ENCODE peak calls at places on chromosomes 13 and 19, in seven cellular contexts. V, S, G, O, U, Q and P are unnamed samples.

GRCh38 chr13:47679391-47679790 is 321.7 kb downstream of the SUCLA2 start:
- DNase-seq in O (no peak), V (no peak), S (peak), G (no peak), U (peak), Q (no peak), P (no peak)

GRCh38 chr13:111270765-111271164 is 49.7 kb upstream of the TEX29 start:
- DNase-seq in U (no peak), S (peak), G (no peak), Q (no peak), V (no peak), O (no peak), P (no peak)

GRCh38 chr19:50288954-50289353 is 40.2 kb downstream of the KCNC3 start:
- DNase-seq in G (no peak), U (no peak), S (no peak), O (no peak), V (no peak), Q (no peak), P (no peak)

GRCh38 chr19:6476155-6476895 is 5.3 kb downstream of the DENND1C start:
- DNase-seq in S (peak), O (peak), U (peak), Q (peak), G (peak), V (no peak), P (peak)

GRCh38 chr13:31982540-31982939 is 49.0 kb upstream of the FRY start:
- DNase-seq in O (no peak), S (peak), U (peak), G (no peak), Q (peak), V (peak), P (peak)

GRCh38 chr13:69769637-69770036 is 338.0 kb upstream of the ATXN8OS start:
- DNase-seq in V (no peak), S (no peak), O (peak), U (no peak), G (no peak), Q (peak), P (no peak)

GRCh38 chr13:47949799-47950198 is 51.3 kb downstream of the SUCLA2 start:
- DNase-seq in V (no peak), Q (no peak), O (no peak), G (no peak), S (no peak), U (no peak), P (no peak)

GRCh38 chr13:49641810-49642291 is 13.5 kb downstream of the ARL11 start:
- DNase-seq in U (peak), S (peak), V (peak), O (no peak), Q (no peak), G (no peak), P (no peak)

GRCh38 chr19:2266183-2266993 is 10.2 kb upstream of the JSRP1 start:
- DNase-seq in V (peak), Q (peak), U (peak), O (peak), S (peak), G (no peak), P (peak)

GRCh38 chr13:27295096-27295495 is 24.5 kb downstream of the RASL11A start:
- DNase-seq in S (no peak), V (no peak), U (no peak), G (no peak), O (no peak), Q (no peak), P (no peak)

GRCh38 chr13:96925466-96925865 is 68.8 kb downstream of the OXGR1 start:
- DNase-seq in U (no peak), S (no peak), Q (no peak), O (no peak), V (no peak), G (no peak), P (no peak)

GRCh38 chr19:1270168-1270853 is 1.2 kb downstream of the CIRBP start:
- DNase-seq in G (no peak), S (peak), V (no peak), Q (no peak), U (no peak), O (peak), P (no peak)

GRCh38 chr19:843180-843835 is 2.5 kb downstream of the PRTN3 start:
- DNase-seq in U (no peak), Q (no peak), V (no peak), S (peak), G (no peak), O (no peak), P (no peak)

GRCh38 chr13:66845393-66845792 is 384.7 kb downstream of the PCDH9 start:
- DNase-seq in U (no peak), O (no peak), Q (peak), V (no peak), G (no peak), S (no peak), P (no peak)

GRCh38 chr19:3556978-3557460 is 367 bp downstream of the MFSD12 start:
- DNase-seq in O (peak), Q (peak), G (peak), V (no peak), S (peak), U (peak), P (no peak)

GRCh38 chr13:50678464-50679162 is 164.9 kb downstream of the DLEU7 start:
- DNase-seq in O (no peak), Q (no peak), S (peak), V (no peak), G (no peak), U (peak), P (peak)

GRCh38 chr13:110062077-110062776 is 244.7 kb downstream of the COL4A1 start:
- DNase-seq in S (peak), V (peak), O (no peak), G (no peak), Q (no peak), U (peak), P (no peak)

GRCh38 chr19:49506575-49507105 is 5.8 kb upstream of the FCGRT start:
- DNase-seq in Q (peak), V (no peak), S (peak), U (peak), O (peak), G (peak), P (peak)

GRCh38 chr19:34067861-34068271 is 104.4 kb upstream of the LSM14A start:
- DNase-seq in S (peak), U (no peak), V (no peak), G (no peak), O (no peak), Q (no peak), P (no peak)

GRCh38 chr13:41291246-41291645 is 19.8 kb upstream of the NAA16 start:
- DNase-seq in O (no peak), Q (no peak), S (no peak), V (no peak), G (no peak), U (no peak), P (no peak)

GRCh38 chr19:3450796-3451411 is 29.4 kb downstream of the SMIM24 start:
- DNase-seq in O (no peak), V (peak), Q (no peak), U (peak), G (no peak), S (peak), P (peak)

GRCh38 chr19:58482372-58482771 is 6.2 kb downstream of the ZNF446 start:
- DNase-seq in G (no peak), Q (peak), O (no peak), U (no peak), V (no peak), S (no peak), P (no peak)

GRCh38 chr13:24180743-24181384 is 20.3 kb downstream of the SPATA13 start:
- DNase-seq in S (peak), O (no peak), U (no peak), G (no peak), V (no peak), Q (no peak), P (no peak)

GRCh38 chr13:77696006-77696862 is 1.3 kb upstream of the SLAIN1 start:
- DNase-seq in V (no peak), G (peak), U (no peak), Q (no peak), O (peak), S (no peak), P (no peak)

GRCh38 chr13:20826810-20827560 is 53.2 kb upstream of the EEF1AKMT1 start:
- DNase-seq in O (peak), V (no peak), U (peak), S (peak), Q (no peak), G (no peak), P (no peak)

GRCh38 chr13:27396252-27396846 is 28.1 kb upstream of the GTF3A start:
- DNase-seq in S (no peak), G (no peak), Q (no peak), V (no peak), O (no peak), U (no peak), P (no peak)

GRCh38 chr19:40609561-40610395 is 8.6 kb downstream of the LTBP4 start:
- DNase-seq in S (peak), O (peak), U (peak), Q (peak), V (peak), G (peak), P (peak)

GRCh38 chr13:32068255-32068654 is 36.7 kb downstream of the FRY start:
- DNase-seq in S (no peak), Q (no peak), U (no peak), O (no peak), V (no peak), G (no peak), P (no peak)

GRCh38 chr13:23436680-23437079 is 3.2 kb upstream of the SACS start:
- DNase-seq in U (no peak), V (no peak), Q (no peak), O (no peak), G (no peak), S (no peak), P (no peak)

GRCh38 chr19:14479985-14480694 is 5.0 kb upstream of the PTGER1 start:
- DNase-seq in V (no peak), Q (peak), S (no peak), O (peak), G (peak), U (no peak), P (peak)

GRCh38 chr13:39326471-39326870 is 276.5 kb downstream of the LHFPL6 start:
- DNase-seq in Q (no peak), G (no peak), V (no peak), S (no peak), O (no peak), U (no peak), P (peak)

GRCh38 chr13:95343944-95344343 is 42.7 kb upstream of the ABCC4 start:
- DNase-seq in V (no peak), S (no peak), Q (no peak), O (no peak), G (no peak), U (no peak), P (no peak)
- H3K27ac ChIP-seq in V (no peak), S (no peak), Q (no peak), O (no peak), G (no peak), U (no peak), P (no peak)

GRCh38 chr13:107157272-107157671 is 589.3 kb upstream of the ARGLU1 start:
- DNase-seq in Q (no peak), G (no peak), S (peak), V (no peak), O (no peak), U (no peak), P (no peak)
- H3K27ac ChIP-seq in Q (no peak), G (no peak), S (no peak), V (no peak), O (no peak), U (no peak), P (no peak)

DNA sequence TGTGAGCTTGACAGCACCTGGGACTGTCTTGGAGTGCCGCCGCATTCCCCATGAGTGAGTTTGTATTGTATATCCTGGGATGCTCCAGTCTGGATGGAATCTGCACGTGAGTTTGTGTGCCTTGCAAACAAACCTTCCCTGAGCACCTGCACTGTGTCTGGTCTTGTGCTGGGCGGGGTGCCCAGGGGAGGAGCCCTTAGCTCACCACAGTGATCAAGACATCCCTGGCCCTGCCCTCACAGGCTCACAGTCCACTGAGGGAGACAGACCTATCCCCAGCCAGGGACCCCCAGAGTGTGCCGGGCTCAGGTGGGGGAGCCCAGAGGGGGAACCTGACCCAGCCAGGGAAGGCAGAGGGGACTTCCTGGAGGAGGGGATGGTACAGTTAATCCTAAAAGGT is 1.7 kb upstream of the BCAM start:
- DNase-seq in U (peak), V (no peak), O (no peak), Q (no peak), G (no peak), S (peak), P (no peak)
- H3K27ac ChIP-seq in U (no peak), V (peak), O (no peak), Q (no peak), G (no peak), S (no peak), P (no peak)

GRCh38 chr19:42452590-42452989 is 9.8 kb upstream of the CXCL17 start:
- DNase-seq in Q (no peak), V (no peak), G (no peak), O (no peak), U (no peak), S (no peak), P (no peak)

GRCh38 chr19:42455621-42456081 is 12.9 kb upstream of the CXCL17 start:
- DNase-seq in G (no peak), O (no peak), U (peak), S (no peak), V (no peak), Q (no peak), P (no peak)

GRCh38 chr19:42445948-42446347 is 3.2 kb upstream of the CXCL17 start:
- DNase-seq in G (no peak), V (no peak), O (no peak), U (no peak), S (no peak), Q (no peak), P (no peak)

GRCh38 chr19:42450314-42450934 is 7.7 kb upstream of the CXCL17 start:
- DNase-seq in Q (peak), O (peak), U (peak), V (peak), S (peak), G (peak), P (peak)
- H3K27ac ChIP-seq in Q (no peak), O (no peak), U (no peak), V (peak), S (no peak), G (peak), P (no peak)

DNA sequence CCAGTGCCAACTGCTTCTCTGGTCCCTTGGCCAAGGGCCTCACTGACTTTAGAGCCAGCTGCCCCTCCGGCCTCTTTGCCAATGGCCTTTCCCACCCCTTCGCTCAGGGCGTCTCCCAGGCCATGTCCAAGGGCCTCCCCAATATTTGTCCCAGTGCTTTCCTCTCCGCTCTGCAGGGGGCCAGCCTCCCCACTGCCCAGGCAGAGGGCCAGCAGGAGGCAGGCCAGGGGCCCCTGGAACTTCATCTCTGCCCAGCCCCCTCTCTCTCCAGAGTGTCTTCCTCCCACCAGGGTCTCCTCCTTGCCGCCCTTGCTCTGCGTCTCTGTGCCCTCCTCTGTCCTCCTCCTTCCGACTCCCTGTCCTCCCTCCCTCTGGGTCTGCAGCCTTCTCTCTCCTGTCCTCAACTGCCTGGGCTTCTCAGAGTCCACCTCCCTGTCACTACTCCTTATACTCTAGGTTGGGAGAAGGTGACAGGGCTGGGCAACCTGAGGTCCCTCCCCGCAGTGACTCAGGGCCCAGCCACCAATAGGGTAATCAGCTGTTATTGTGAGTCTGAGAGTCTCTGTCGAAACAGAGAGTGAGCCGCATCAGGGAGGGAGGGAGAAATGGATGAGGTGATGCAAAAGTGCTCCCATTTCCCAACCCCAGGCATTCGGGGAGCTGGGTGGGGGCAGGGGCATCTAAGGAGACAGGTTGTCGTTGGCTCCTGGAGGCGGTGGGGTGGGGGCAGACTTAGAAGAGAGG is at the start of gene DMKN:
- DNase-seq in U (peak), G (no peak), V (no peak), O (no peak), Q (no peak), S (peak), P (no peak)
- H3K27ac ChIP-seq in U (no peak), G (no peak), V (no peak), O (no peak), Q (no peak), S (peak), P (no peak)

GRCh38 chr13:98301721-98302120 is 124.7 kb upstream of the RNF113B start:
- DNase-seq in G (no peak), O (no peak), V (no peak), U (no peak), S (peak), Q (no peak), P (no peak)
- H3K27ac ChIP-seq in G (no peak), O (no peak), V (no peak), U (no peak), S (peak), Q (no peak), P (no peak)

GRCh38 chr13:45851171-45851889 is at the start of gene SIAH3:
- DNase-seq in O (no peak), S (peak), Q (no peak), G (no peak), V (no peak), U (peak), P (peak)
- H3K27ac ChIP-seq in O (no peak), S (no peak), Q (no peak), G (no peak), V (no peak), U (no peak), P (no peak)